ENCODE peak calls at places on chromosomes 3 and 15, in seven cellular contexts. Y, E, L, D, S, U and T are unnamed samples.

GRCh38 chr3:125916376-125916978 is 52.5 kb upstream of the ROPN1B start:
- DNase-seq in Y (no peak), D (peak; percentile 99), U (no peak), S (peak; percentile 93), L (peak; percentile 94), E (peak; percentile 96), T (no peak)

GRCh38 chr15:80182611-80183210 is 29.9 kb downstream of the FAH start:
- DNase-seq in Y (no peak), S (no peak), D (no peak), U (no peak), L (peak; percentile 76), E (peak; percentile 84), T (peak; percentile 50)

GRCh38 chr3:32817561-32818430 is at the start of gene TRIM71:
- DNase-seq in S (no peak), E (no peak), L (peak; percentile 22), U (no peak), D (peak; percentile 81), Y (no peak), T (no peak)

GRCh38 chr3:31831526-31832034 is 149.5 kb downstream of the OSBPL10 start:
- DNase-seq in L (no peak), E (no peak), U (no peak), S (no peak), D (no peak), Y (no peak), T (no peak)

GRCh38 chr3:68467465-68467864 is 464.9 kb downstream of the TAFA4 start:
- DNase-seq in U (no peak), S (no peak), Y (no peak), E (no peak), L (no peak), D (no peak), T (no peak)

GRCh38 chr15:53716909-53717878 is 42.3 kb downstream of the WDR72 start:
- DNase-seq in E (peak; percentile 14), Y (no peak), D (no peak), S (peak; percentile 15), U (no peak), L (peak; percentile 7), T (peak; percentile 5)

GRCh38 chr15:31278056-31278445 is 48.6 kb upstream of the KLF13 start:
- DNase-seq in L (no peak), D (no peak), Y (no peak), U (no peak), S (no peak), E (no peak), T (no peak)

GRCh38 chr3:64909757-64910475 is 222.1 kb upstream of the ADAMTS9 start:
- DNase-seq in S (no peak), Y (no peak), U (no peak), E (no peak), D (no peak), L (no peak), T (no peak)

GRCh38 chr3:5122741-5123706 is 932 bp downstream of the ARL8B start:
- DNase-seq in E (peak; percentile 85), S (peak; percentile 36), U (peak; percentile 68), D (no peak), L (peak; percentile 83), Y (peak; percentile 51), T (peak; percentile 47)

GRCh38 chr15:75036269-75036668 is 12.9 kb downstream of the PPCDC start:
- DNase-seq in S (no peak), E (peak; percentile 34), D (no peak), L (peak; percentile 30), Y (no peak), U (no peak), T (no peak)

GRCh38 chr15:58244546-58244945 is 106.4 kb downstream of the AQP9 start:
- DNase-seq in U (no peak), S (no peak), L (no peak), E (no peak), D (no peak), Y (no peak), T (no peak)

GRCh38 chr15:58247803-58248503 is 109.8 kb downstream of the AQP9 start:
- DNase-seq in D (peak; percentile 89), U (peak; percentile 82), S (no peak), E (no peak), L (no peak), Y (peak; percentile 89), T (no peak)

GRCh38 chr15:58243083-58243482 is 104.9 kb downstream of the AQP9 start:
- DNase-seq in D (no peak), U (no peak), S (no peak), Y (no peak), L (no peak), E (no peak), T (no peak)

GRCh38 chr15:58248504-58248842 is 110.3 kb downstream of the AQP9 start:
- DNase-seq in L (no peak), D (no peak), U (no peak), S (no peak), E (no peak), Y (no peak), T (no peak)

DNA sequence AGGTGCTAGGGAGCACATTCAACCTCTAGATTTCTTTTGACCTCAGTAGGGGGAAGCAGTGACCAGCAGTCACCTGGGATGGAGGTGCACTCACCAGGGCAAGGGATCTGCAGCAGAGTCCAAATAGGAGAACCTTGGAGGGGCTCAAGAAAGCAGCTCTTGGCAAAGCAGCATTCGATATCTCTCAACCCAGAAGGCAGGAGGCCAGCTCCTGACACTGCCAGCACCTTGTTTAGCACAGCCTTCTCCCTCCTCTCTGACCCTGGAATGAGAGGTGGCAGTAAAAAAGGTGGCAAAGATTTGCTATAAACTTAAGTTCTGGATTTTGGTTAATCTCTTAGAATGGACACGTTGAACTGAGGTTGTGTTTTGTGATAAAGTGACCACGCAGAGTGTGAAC is 107.9 kb downstream of the AQP9 start:
- DNase-seq in E (no peak), D (no peak), U (no peak), S (no peak), L (no peak), Y (peak; percentile 70), T (no peak)
- H3K27ac ChIP-seq in E (no peak overlapping the region), D (no peak overlapping the region), U (no peak overlapping the region), S (no peak overlapping the region), L (no peak overlapping the region), Y (peak overlapping the region; percentile 94), T (no peak overlapping the region)

DNA sequence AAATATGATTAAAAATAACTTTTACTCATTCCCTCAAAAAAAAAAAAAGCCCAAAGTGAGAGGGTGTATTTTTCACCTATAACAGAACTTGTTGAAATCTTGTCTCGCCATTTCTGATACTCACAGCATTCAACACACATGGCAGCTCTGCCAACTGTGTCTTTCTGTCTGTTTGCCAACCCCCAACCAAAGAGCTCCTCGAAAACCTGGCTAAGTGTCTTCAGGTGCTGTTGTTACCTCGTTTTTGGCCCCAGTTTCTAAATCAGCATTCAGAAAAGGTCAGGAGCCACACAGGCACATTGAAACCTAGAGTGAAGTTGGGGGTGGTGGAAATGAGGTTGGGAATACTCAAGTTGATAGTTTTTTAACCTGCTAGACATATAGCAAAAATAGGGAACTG is 123.5 kb downstream of the TMEM108 start:
- DNase-seq in U (no peak), L (no peak), S (no peak), E (no peak), D (no peak), Y (no peak), T (no peak)
- H3K4me3 ChIP-seq in U (no peak overlapping the region), L (no peak overlapping the region), S (no peak overlapping the region), E (no peak overlapping the region), D (no peak overlapping the region), Y (no peak overlapping the region), T (no peak overlapping the region)

GRCh38 chr15:29676961-29677402 is 145.3 kb downstream of the TJP1 start:
- DNase-seq in Y (no peak), U (no peak), E (peak; percentile 17), L (peak; percentile 49), D (no peak), S (no peak), T (peak; percentile 58)
- H3K27ac ChIP-seq in Y (no peak overlapping the region), U (no peak overlapping the region), E (no peak overlapping the region), L (no peak overlapping the region), D (no peak overlapping the region), S (no peak overlapping the region), T (peak overlapping the region; percentile 23)

GRCh38 chr15:101615414-101615985 is 36.7 kb downstream of the TM2D3 start:
- DNase-seq in D (peak; percentile 79), S (no peak), E (no peak), Y (peak; percentile 78), L (peak; percentile 78), U (no peak), T (no peak)
- H3K4me3 ChIP-seq in D (no peak overlapping the region), S (no peak overlapping the region), E (no peak overlapping the region), Y (no peak overlapping the region), L (peak overlapping the region; percentile 59), U (peak overlapping the region; percentile 22), T (no peak overlapping the region)

GRCh38 chr15:92019706-92020105 is 166.2 kb downstream of the SLCO3A1 start:
- DNase-seq in S (no peak), E (no peak), U (no peak), L (no peak), Y (peak; percentile 22), D (no peak), T (no peak)

GRCh38 chr15:92018535-92019239 is 165.2 kb downstream of the SLCO3A1 start:
- DNase-seq in S (no peak), L (no peak), E (no peak), D (no peak), Y (peak; percentile 42), U (no peak), T (no peak)

GRCh38 chr15:92020207-92020606 is 166.7 kb downstream of the SLCO3A1 start:
- DNase-seq in Y (no peak), U (no peak), D (no peak), L (no peak), E (peak; percentile 4), S (no peak), T (no peak)

GRCh38 chr15:92021765-92022164 is 168.3 kb downstream of the SLCO3A1 start:
- DNase-seq in S (peak; percentile 32), D (no peak), U (no peak), Y (peak; percentile 22), L (no peak), E (no peak), T (no peak)

GRCh38 chr15:92020765-92021164 is 167.3 kb downstream of the SLCO3A1 start:
- DNase-seq in E (peak; percentile 5), S (no peak), D (no peak), U (no peak), Y (no peak), L (peak; percentile 71), T (no peak)
- H3K27ac ChIP-seq in E (no peak overlapping the region), S (no peak overlapping the region), D (no peak overlapping the region), U (no peak overlapping the region), Y (no peak overlapping the region), L (no peak overlapping the region), T (no peak overlapping the region)

DNA sequence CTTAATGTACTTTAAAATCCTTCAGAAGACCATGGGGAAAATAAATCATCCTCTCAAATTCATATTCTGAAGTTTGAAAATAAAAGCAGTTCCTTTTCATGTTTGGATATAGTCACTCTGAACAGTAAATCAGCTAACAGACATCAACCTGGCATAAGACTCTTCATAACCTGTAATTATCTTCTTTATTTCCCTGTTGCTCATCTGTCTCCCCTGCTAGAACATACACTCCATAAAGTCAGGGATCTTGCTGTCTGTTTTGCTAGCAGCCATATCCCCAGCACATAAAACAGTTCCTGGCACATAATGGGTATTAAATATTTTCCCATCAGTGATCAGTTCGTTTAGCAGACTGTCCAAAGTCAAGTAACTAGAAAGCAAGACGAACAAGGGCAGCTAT is 11.2 kb downstream of the VGLL4 start:
- DNase-seq in S (no peak), Y (no peak), L (no peak), U (no peak), D (no peak), E (no peak), T (no peak)
- H3K4me3 ChIP-seq in S (no peak overlapping the region), Y (no peak overlapping the region), L (no peak overlapping the region), U (no peak overlapping the region), D (no peak overlapping the region), E (no peak overlapping the region), T (no peak overlapping the region)